ENCODE peak calls at places on chromosomes 3 and 15, in five cellular contexts. A, S, Q, E and I are unnamed samples.

GRCh38 chr3:112127522-112128494 is 5.2 kb downstream of the GCSAM start:
- DNase-seq in A (no peak), S (no peak), Q (no peak), E (no peak), I (no peak)

GRCh38 chr3:14434541-14435151 is 32.2 kb downstream of the SLC6A6 start:
- DNase-seq in A (peak; percentile 82), S (peak; percentile 46), Q (peak; percentile 90), E (peak; percentile 85), I (no peak)

GRCh38 chr3:195160257-195160898 is 110.6 kb downstream of the XXYLT1 start:
- DNase-seq in A (no peak), S (peak; percentile 45), Q (no peak), E (no peak), I (no peak)

GRCh38 chr15:77034620-77035467 is 36.1 kb downstream of the TSPAN3 start:
- DNase-seq in A (peak; percentile 74), S (peak; percentile 48), Q (no peak), E (no peak), I (no peak)

GRCh38 chr3:194272861-194273266 is 78.3 kb downstream of the CPN2 start:
- DNase-seq in A (peak; percentile 31), S (no peak), Q (no peak), E (peak; percentile 17), I (no peak)

GRCh38 chr3:65623362-65623761 is 415.4 kb downstream of the MAGI1 start:
- DNase-seq in A (no peak), S (no peak), Q (peak; percentile 13), E (no peak), I (no peak)

GRCh38 chr15:57708047-57708446 is 1.5 kb downstream of the POLR2M start:
- DNase-seq in A (no peak), S (no peak), Q (no peak), E (no peak), I (no peak)

GRCh38 chr3:32457971-32458471 is 44.6 kb downstream of the CMTM6 start:
- DNase-seq in A (no peak), S (no peak), Q (no peak), E (no peak), I (no peak)

GRCh38 chr3:72137865-72138861 is 353.2 kb upstream of the PROK2 start:
- DNase-seq in A (no peak), S (no peak), Q (no peak), E (no peak), I (no peak)

GRCh38 chr3:66722675-66723074 is 221.9 kb upstream of the LRIG1 start:
- DNase-seq in A (no peak), S (peak; percentile 20), Q (no peak), E (no peak), I (peak; percentile 33)

GRCh38 chr15:101121511-101122090 is 130.2 kb downstream of the CHSY1 start:
- DNase-seq in A (peak; percentile 85), S (peak; percentile 12), Q (peak; percentile 35), E (peak; percentile 37), I (peak; percentile 31)

GRCh38 chr3:53083496-53083895 is 37.6 kb upstream of the SFMBT1 start:
- DNase-seq in A (peak; percentile 42), S (no peak), Q (no peak), E (no peak), I (no peak)

GRCh38 chr3:169026543-169027181 is 636.9 kb downstream of the MECOM start:
- DNase-seq in A (no peak), S (peak; percentile 91), Q (no peak), E (no peak), I (no peak)

GRCh38 chr15:40160689-40161688 is at the start of gene BUB1B:
- DNase-seq in A (peak; percentile 93), S (peak; percentile 98), Q (peak; percentile 86), E (peak; percentile 87), I (peak; percentile 88)

GRCh38 chr3:100912571-100912970 is 80.7 kb downstream of the ABI3BP start:
- DNase-seq in A (no peak), S (no peak), Q (no peak), E (no peak), I (no peak)

GRCh38 chr3:127461286-127461685 is 129.2 kb downstream of the TPRA1 start:
- DNase-seq in A (no peak), S (no peak), Q (no peak), E (no peak), I (no peak)

GRCh38 chr3:87771338-87772059 is 287.3 kb downstream of the CGGBP1 start:
- DNase-seq in A (no peak), S (peak; percentile 62), Q (no peak), E (no peak), I (no peak)

GRCh38 chr3:192005989-192006388 is 545.0 kb downstream of the PYDC2 start:
- DNase-seq in A (no peak), S (peak; percentile 15), Q (no peak), E (no peak), I (no peak)

GRCh38 chr3:94098487-94098886 is 35.6 kb downstream of the NSUN3 start:
- DNase-seq in A (no peak), S (no peak), Q (no peak), E (no peak), I (no peak)

GRCh38 chr3:93843981-93844380 is 129.7 kb downstream of the PROS1 start:
- DNase-seq in A (no peak), S (peak; percentile 88), Q (no peak), E (peak; percentile 76), I (peak; percentile 18)

GRCh38 chr3:56792201-56792600 is 9.5 kb downstream of the ARHGEF3 start:
- DNase-seq in A (no peak), S (no peak), Q (no peak), E (no peak), I (no peak)
- H3K27ac ChIP-seq in A (no peak overlapping the region), S (no peak overlapping the region), Q (peak overlapping the region; percentile 78), E (no peak overlapping the region), I (no peak overlapping the region)

DNA sequence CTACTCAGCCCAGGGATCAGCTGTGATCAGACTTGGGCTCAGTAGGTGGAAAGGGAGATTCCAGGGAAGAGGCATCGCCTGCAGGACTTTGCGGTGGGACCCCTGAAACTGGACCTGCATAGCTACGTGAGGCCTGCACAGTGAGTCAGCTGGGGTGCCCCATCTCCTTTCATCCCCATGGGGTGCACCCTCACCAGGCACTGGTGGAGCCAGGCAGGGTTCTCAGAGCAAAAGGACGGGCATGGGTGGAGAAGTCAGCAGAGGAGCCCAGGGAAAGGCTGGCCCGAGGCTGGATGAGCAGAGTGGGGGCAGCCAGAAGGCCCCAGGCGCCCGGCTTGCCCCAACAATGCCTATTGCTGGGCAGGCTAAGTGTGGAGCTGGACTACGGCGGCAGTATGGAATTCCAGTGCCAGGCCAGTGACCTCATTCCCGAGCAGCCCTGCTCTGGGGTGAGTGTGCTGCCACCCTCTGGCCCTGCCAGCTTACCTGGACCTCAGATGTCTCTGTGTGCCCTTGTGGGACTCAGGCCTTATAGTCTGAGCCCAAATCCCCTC is 19.7 kb downstream of the ACAA1 start:
- DNase-seq in A (no peak), S (peak; percentile 36), Q (no peak), E (peak; percentile 34), I (no peak)
- H3K4me3 ChIP-seq in A (no peak overlapping the region), S (no peak overlapping the region), Q (no peak overlapping the region), E (no peak overlapping the region), I (no peak overlapping the region)

GRCh38 chr3:109803274-109803673 is 465.9 kb upstream of the DPPA4 start:
- DNase-seq in A (no peak), S (peak; percentile 55), Q (no peak), E (no peak), I (no peak)
- TF ChIP-seq CTCF in A (peak; percentile 25), S (peak; percentile 56), Q (no peak), E (no peak), I (peak; percentile 7)

GRCh38 chr15:63985221-63986184 is 60.8 kb downstream of the DAPK2 start:
- DNase-seq in A (peak; percentile 93), S (no peak), Q (peak; percentile 94), E (no peak), I (peak; percentile 17)
- H3K27ac ChIP-seq in A (peak overlapping the region; percentile 71), S (no peak overlapping the region), Q (peak overlapping the region; percentile 94), E (peak overlapping the region; percentile 4), I (peak overlapping the region; percentile 55)

DNA sequence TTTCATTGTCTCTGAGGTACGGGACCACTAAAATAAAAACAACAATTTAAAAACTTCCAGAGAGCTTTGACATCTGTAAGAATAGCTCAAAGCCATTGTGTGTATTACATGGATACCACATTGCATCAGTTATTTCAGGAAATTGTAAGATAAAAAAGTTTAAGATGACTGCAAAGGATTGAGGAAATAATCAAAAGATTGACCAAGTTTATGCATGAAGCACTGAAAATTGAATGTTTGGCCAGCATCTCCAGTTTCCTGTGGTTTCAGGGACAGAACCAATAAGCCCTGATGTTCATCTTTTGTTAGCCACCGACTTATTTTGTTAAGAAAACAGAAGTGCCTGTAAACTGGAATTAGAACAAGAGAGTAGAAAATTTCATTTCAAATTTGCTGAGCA is 211.6 kb upstream of the P2RY1 start:
- DNase-seq in A (no peak), S (no peak), Q (no peak), E (no peak), I (no peak)
- H3K4me3 ChIP-seq in A (no peak overlapping the region), S (no peak overlapping the region), Q (no peak overlapping the region), E (no peak overlapping the region), I (no peak overlapping the region)

GRCh38 chr3:57176045-57176444 is 10.9 kb upstream of the IL17RD start:
- DNase-seq in A (no peak), S (no peak), Q (no peak), E (no peak), I (no peak)

GRCh38 chr3:57184516-57184915 is 15.3 kb downstream of the HESX1 start:
- DNase-seq in A (no peak), S (no peak), Q (no peak), E (no peak), I (no peak)

DNA sequence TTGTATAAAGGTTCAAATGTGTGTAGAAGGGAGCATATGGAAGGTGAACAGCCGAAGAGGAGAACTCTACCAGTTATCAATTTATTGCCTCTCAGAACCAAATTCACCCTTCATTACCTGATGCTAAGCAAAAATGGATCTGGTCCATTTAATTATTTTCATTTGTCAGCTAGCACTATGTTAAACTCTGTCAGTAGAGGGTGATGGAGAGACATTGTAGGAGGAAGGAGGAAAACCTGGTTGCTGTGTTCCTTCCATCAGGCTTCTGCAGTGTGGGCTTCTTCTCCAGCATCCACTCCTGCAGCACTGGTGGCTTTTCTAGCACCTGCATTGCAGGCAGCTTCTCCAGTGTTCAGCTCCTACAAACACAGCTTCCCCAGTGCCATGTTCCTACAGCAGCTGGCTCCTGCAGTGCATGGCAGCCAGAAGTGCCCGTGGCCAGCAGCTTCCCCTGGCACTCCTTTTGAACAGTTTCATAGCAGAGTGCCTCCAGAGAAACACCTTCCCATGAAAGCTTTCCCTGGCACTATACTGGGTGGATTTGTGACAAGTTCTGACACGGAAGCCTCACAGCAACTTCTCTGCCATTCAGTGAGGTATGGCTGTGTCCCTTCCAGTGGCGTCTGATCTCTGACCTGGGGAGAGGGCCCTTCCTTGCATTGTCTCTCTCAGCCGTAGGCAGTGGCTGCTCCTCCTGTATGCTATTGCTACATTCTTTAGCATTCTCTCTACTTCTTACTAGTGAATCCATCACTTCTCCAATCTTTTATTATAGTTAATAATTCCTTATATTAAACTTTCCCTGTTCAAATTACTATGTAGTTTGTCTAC is 14.6 kb upstream of the IL17RD start:
- DNase-seq in A (no peak), S (peak; percentile 59), Q (no peak), E (no peak), I (no peak)
- TF ChIP-seq CTCF in A (no peak), S (peak; percentile 67), Q (no peak), E (no peak), I (no peak)

GRCh38 chr3:9169326-9169725 is 80.1 kb downstream of the SRGAP3 start:
- DNase-seq in A (no peak), S (no peak), Q (no peak), E (peak; percentile 62), I (no peak)
- H3K27ac ChIP-seq in A (no peak overlapping the region), S (no peak overlapping the region), Q (no peak overlapping the region), E (peak overlapping the region; percentile 75), I (no peak overlapping the region)

GRCh38 chr3:48090166-48090939 is 74.1 kb upstream of the MAP4 start:
- DNase-seq in A (no peak), S (peak; percentile 31), Q (no peak), E (no peak), I (no peak)
- H3K4me3 ChIP-seq in A (no peak overlapping the region), S (peak overlapping the region; percentile 84), Q (no peak overlapping the region), E (no peak overlapping the region), I (no peak overlapping the region)